ENCODE peak calls at places on chromosomes 11 and 22, in eight cellular contexts. L, D, N, F, B, J, R and U are unnamed samples.

GRCh38 chr22:47154621-47155081 is 392.2 kb downstream of the TBC1D22A start:
- DNase-seq in N (peak; percentile 81), B (peak; percentile 65), F (no peak), J (peak; percentile 44), R (no peak), D (no peak), L (no peak), U (no peak)

GRCh38 chr22:39135092-39135896 is 17.2 kb downstream of the CBX7 start:
- DNase-seq in L (peak; percentile 52), F (peak; percentile 7), J (no peak), N (peak; percentile 68), R (no peak), D (peak; percentile 67), B (no peak), U (no peak)

GRCh38 chr11:121479839-121480238 is 27.1 kb upstream of the SORL1-AS1 start:
- DNase-seq in R (no peak), L (no peak), F (no peak), J (no peak), B (no peak), D (no peak), N (no peak), U (no peak)

GRCh38 chr11:92782806-92783205 is 186.6 kb upstream of the MTNR1B start:
- DNase-seq in B (no peak), D (no peak), R (no peak), J (no peak), L (no peak), N (no peak), F (no peak), U (no peak)

GRCh38 chr22:46798366-46799057 is 36.1 kb downstream of the TBC1D22A start:
- DNase-seq in D (peak; percentile 78), R (peak; percentile 40), J (no peak), L (peak; percentile 81), F (peak; percentile 66), N (peak; percentile 88), B (peak; percentile 84), U (peak; percentile 7)

GRCh38 chr11:12692238-12693074 is 18.2 kb downstream of the TEAD1 start:
- DNase-seq in B (peak; percentile 89), L (no peak), N (peak; percentile 68), D (no peak), J (peak; percentile 73), R (no peak), F (no peak), U (no peak)

GRCh38 chr11:38543311-38543710 is 1945.3 kb upstream of the RAG2 start:
- DNase-seq in N (peak; percentile 3), L (no peak), R (no peak), D (no peak), B (no peak), F (no peak), J (no peak), U (no peak)

GRCh38 chr22:39545310-39546063 is 12.9 kb upstream of the RPS19BP1 start:
- DNase-seq in B (peak; percentile 69), R (peak; percentile 36), J (no peak), F (peak; percentile 27), L (peak; percentile 78), D (no peak), N (no peak), U (no peak)

GRCh38 chr11:120327311-120327710 is 2.2 kb downstream of the TLCD5 start:
- DNase-seq in B (no peak), F (no peak), D (no peak), N (no peak), R (no peak), J (no peak), L (no peak), U (no peak)

GRCh38 chr11:86503131-86503530 is 128.4 kb downstream of the CCDC81 start:
- DNase-seq in N (no peak), F (no peak), R (no peak), D (no peak), L (no peak), J (no peak), B (no peak), U (no peak)

GRCh38 chr11:1192741-1193325 is 30.0 kb upstream of the MUC5B start:
- DNase-seq in D (no peak), J (no peak), L (no peak), F (no peak), N (no peak), R (no peak), B (no peak), U (no peak)

GRCh38 chr22:27493797-27494196 is 307.8 kb downstream of the MN1 start:
- DNase-seq in N (no peak), J (no peak), B (no peak), F (no peak), L (no peak), R (no peak), D (no peak), U (no peak)

GRCh38 chr11:83528225-83528624 is 242.1 kb upstream of the CCDC90B start:
- DNase-seq in L (no peak), D (no peak), N (no peak), R (no peak), J (no peak), B (no peak), F (no peak), U (no peak)

GRCh38 chr11:57205046-57205671 is 23.4 kb downstream of the LRRC55 start:
- DNase-seq in N (peak; percentile 65), R (no peak), B (peak; percentile 42), J (peak; percentile 75), L (no peak), D (no peak), F (no peak), U (no peak)

GRCh38 chr11:69948256-69949141 is 129.3 kb upstream of the FGF3 start:
- DNase-seq in B (peak; percentile 21), D (no peak), R (no peak), N (no peak), F (no peak), J (no peak), L (no peak), U (no peak)

GRCh38 chr22:49976439-49977175 is 16.0 kb downstream of the PIM3 start:
- DNase-seq in J (no peak), R (peak; percentile 37), F (no peak), D (peak; percentile 44), B (no peak), N (no peak), L (no peak), U (no peak)

GRCh38 chr11:73072935-73073481 is 69.1 kb downstream of the FCHSD2 start:
- DNase-seq in B (no peak), D (peak; percentile 56), F (peak; percentile 56), N (no peak), L (no peak), R (no peak), J (no peak), U (no peak)

GRCh38 chr11:129455756-129456436 is 80.2 kb downstream of the BARX2 start:
- DNase-seq in N (no peak), B (no peak), D (no peak), J (no peak), F (no peak), R (no peak), L (no peak), U (no peak)

GRCh38 chr22:48753381-48753730 is 1074.3 kb downstream of the BRD1 start:
- DNase-seq in J (no peak), R (no peak), D (no peak), F (no peak), L (no peak), N (no peak), B (no peak), U (no peak)

GRCh38 chr11:67644042-67644441 is 4.5 kb upstream of the TBX10 start:
- DNase-seq in J (no peak), N (no peak), L (no peak), F (peak; percentile 27), B (no peak), R (no peak), D (peak; percentile 71), U (peak; percentile 9)

GRCh38 chr11:86396403-86396802 is 21.7 kb downstream of the CCDC81 start:
- DNase-seq in J (no peak), R (no peak), L (no peak), F (no peak), B (no peak), N (peak; percentile 62), D (no peak), U (no peak)

GRCh38 chr11:8757533-8757932 is 74.9 kb downstream of the RPL27A start:
- DNase-seq in B (no peak), J (no peak), L (no peak), F (no peak), R (no peak), D (no peak), N (no peak), U (no peak)

GRCh38 chr11:78338138-78338537 is 79.5 kb downstream of the GAB2 start:
- DNase-seq in D (no peak), R (no peak), F (peak; percentile 40), N (no peak), L (no peak), J (no peak), B (no peak), U (peak; percentile 28)

GRCh38 chr22:38655532-38656255 is 498 bp downstream of the FAM227A start:
- DNase-seq in D (peak; percentile 6), J (no peak), R (no peak), B (peak; percentile 56), F (peak; percentile 5), N (no peak), L (no peak), U (no peak)

GRCh38 chr22:39530692-39531331 is 1.7 kb downstream of the RPS19BP1 start:
- DNase-seq in J (no peak), R (no peak), D (peak; percentile 79), B (no peak), L (no peak), F (peak; percentile 83), N (peak; percentile 59), U (no peak)

GRCh38 chr11:2943711-2944118 is 14.5 kb upstream of the PHLDA2 start:
- DNase-seq in D (no peak), B (peak; percentile 58), L (no peak), J (no peak), F (no peak), R (no peak), N (no peak), U (no peak)

GRCh38 chr11:131544591-131544990 is 174.2 kb downstream of the NTM start:
- DNase-seq in R (no peak), J (no peak), F (no peak), N (no peak), D (no peak), B (no peak), L (no peak), U (no peak)

GRCh38 chr11:104609297-104609696 is 289.0 kb downstream of the CASP12 start:
- DNase-seq in D (peak; percentile 41), R (peak; percentile 8), B (no peak), F (peak; percentile 84), N (peak; percentile 61), J (no peak), L (peak; percentile 30), U (peak; percentile 82)

GRCh38 chr11:71580057-71581003 is 2.3 kb downstream of the KRTAP5-11 start:
- DNase-seq in B (no peak), F (peak; percentile 65), N (peak; percentile 85), J (peak; percentile 8), R (no peak), L (no peak), D (peak; percentile 61), U (no peak)

GRCh38 chr11:6387811-6388599 is 2.3 kb upstream of the SMPD1 start:
- DNase-seq in B (no peak), D (no peak), L (no peak), N (no peak), R (no peak), F (no peak), J (no peak), U (no peak)

GRCh38 chr22:49838771-49839717 is 11.4 kb upstream of the BRD1 start:
- DNase-seq in B (peak; percentile 43), R (peak; percentile 66), L (peak; percentile 91), J (no peak), N (no peak), F (peak; percentile 71), D (no peak), U (peak; percentile 54)

GRCh38 chr11:61297341-61297740 is 2.2 kb upstream of the VWCE start:
- DNase-seq in R (no peak), F (no peak), D (no peak), J (no peak), B (no peak), N (peak; percentile 48), L (no peak), U (no peak)

GRCh38 chr11:1238767-1239595 is 16.1 kb downstream of the MUC5B start:
- DNase-seq in L (no peak), B (no peak), J (no peak), D (no peak), R (no peak), N (no peak), F (no peak), U (no peak)

GRCh38 chr22:40609216-40609615 is 27.3 kb downstream of the MRTFA start:
- DNase-seq in N (no peak), D (no peak), L (no peak), F (no peak), J (no peak), R (no peak), B (no peak), U (no peak)